ENCODE peak calls at places on chromosome 17, in six cellular contexts. V is AG04450, N is HCT116, U is GM20000, M is activated B cell treated with CpG ODN at 0.5 μM for 24 hours, A is glutamatergic neuron. S is an unnamed sample.

GRCh38 chr17:48128411-48128810 is 20.8 kb downstream of the SNX11 start:
- DNase-seq in V (no peak), N (no peak), U (no peak), M (no peak), A (no peak), S (no peak)

GRCh38 chr17:37792787-37793186 is 47.9 kb upstream of the HNF1B start:
- DNase-seq in V (no peak), N (no peak), U (no peak), M (no peak), A (no peak), S (no peak)

GRCh38 chr17:60598001-60598736 is 1.8 kb upstream of the PPM1D start:
- DNase-seq in V (no peak), N (no peak), U (no peak), M (no peak), A (no peak), S (no peak)

GRCh38 chr17:78679495-78680395 is 102.3 kb downstream of the CYTH1 start:
- DNase-seq in V (no peak), N (no peak), U (no peak), M (no peak), A (no peak), S (no peak)

GRCh38 chr17:68089881-68090280 is 54.3 kb downstream of the KPNA2 start:
- DNase-seq in V (no peak), N (peak), U (no peak), M (no peak), A (no peak), S (no peak)

GRCh38 chr17:2798188-2798587 is 1.9 kb downstream of the RAP1GAP2 start:
- DNase-seq in V (no peak), N (no peak), U (no peak), M (no peak), A (no peak), S (no peak)

GRCh38 chr17:27218719-27219488 is 75.0 kb upstream of the WSB1 start:
- DNase-seq in V (no peak), N (no peak), U (peak), M (no peak), A (no peak), S (no peak)

GRCh38 chr17:57718878-57719277 is 26.2 kb downstream of the CCDC182 start:
- DNase-seq in V (no peak), N (no peak), U (no peak), M (no peak), A (no peak), S (no peak)

GRCh38 chr17:72693147-72693878 is 399.2 kb downstream of the SLC39A11 start:
- DNase-seq in V (no peak), N (no peak), U (no peak), M (no peak), A (no peak), S (no peak)

GRCh38 chr17:60158751-60159478 is 9.1 kb downstream of the CA4 start:
- DNase-seq in V (no peak), N (no peak), U (peak), M (no peak), A (no peak), S (no peak)

GRCh38 chr17:33874617-33875060 is 380.4 kb upstream of the CCL2 start:
- DNase-seq in V (no peak), N (no peak), U (no peak), M (no peak), A (no peak), S (no peak)

GRCh38 chr17:82977586-82977985 is 101.8 kb upstream of the METRNL start:
- DNase-seq in V (no peak), N (no peak), U (peak), M (no peak), A (no peak), S (no peak)

GRCh38 chr17:79837888-79838540 is 1.2 kb downstream of the CBX4 start:
- DNase-seq in V (no peak), N (no peak), U (no peak), M (peak), A (no peak), S (no peak)

GRCh38 chr17:48068491-48068961 is 20.4 kb downstream of the NFE2L1 start:
- DNase-seq in V (no peak), N (no peak), U (no peak), M (no peak), A (peak), S (no peak)

GRCh38 chr17:74268052-74268451 is 6.0 kb upstream of the DNAI2 start:
- DNase-seq in V (no peak), N (no peak), U (no peak), M (no peak), A (no peak), S (no peak)

GRCh38 chr17:49557204-49558024 is 18.3 kb upstream of the NXPH3 start:
- DNase-seq in V (no peak), N (peak), U (peak), M (no peak), A (peak), S (peak)

GRCh38 chr17:9968881-9969280 is 63.8 kb upstream of the RCVRN start:
- DNase-seq in V (no peak), N (no peak), U (no peak), M (no peak), A (no peak), S (no peak)

GRCh38 chr17:58315281-58315711 is 13.3 kb downstream of the TSPOAP1 start:
- DNase-seq in V (no peak), N (no peak), U (no peak), M (no peak), A (peak), S (no peak)

GRCh38 chr17:82976982-82977488 is 102.4 kb upstream of the METRNL start:
- DNase-seq in V (no peak), N (no peak), U (no peak), M (no peak), A (no peak), S (no peak)

GRCh38 chr17:46977348-46977747 is 1.7 kb downstream of the RPRML start:
- DNase-seq in V (no peak), N (no peak), U (no peak), M (no peak), A (peak), S (no peak)

GRCh38 chr17:72349508-72350472 is 229.0 kb downstream of the SOX9 start:
- DNase-seq in V (no peak), N (no peak), U (no peak), M (no peak), A (no peak), S (no peak)

GRCh38 chr17:28549274-28550132 is 2.9 kb downstream of the UNC119 start:
- DNase-seq in V (no peak), N (no peak), U (peak), M (peak), A (no peak), S (peak)

GRCh38 chr17:28920191-28920590 is 17.3 kb upstream of the DHRS13 start:
- DNase-seq in V (no peak), N (no peak), U (no peak), M (no peak), A (no peak), S (no peak)

GRCh38 chr17:37642706-37643105 is 540 bp downstream of the DDX52 start:
- DNase-seq in V (no peak), N (no peak), U (peak), M (no peak), A (no peak), S (no peak)

GRCh38 chr17:83186226-83186625 is 106.8 kb downstream of the METRNL start:
- DNase-seq in V (no peak), N (no peak), U (no peak), M (no peak), A (no peak), S (no peak)

GRCh38 chr17:52383493-52384100 is 225.1 kb upstream of the CA10 start:
- DNase-seq in V (no peak), N (peak), U (peak), M (no peak), A (peak), S (no peak)

GRCh38 chr17:57597531-57598453 is 147.3 kb downstream of the CCDC182 start:
- DNase-seq in V (no peak), N (peak), U (peak), M (no peak), A (peak), S (no peak)

GRCh38 chr17:20302191-20302917 is 165.0 kb downstream of the LGALS9B start:
- DNase-seq in V (no peak), N (no peak), U (no peak), M (no peak), A (no peak), S (no peak)

GRCh38 chr17:79027925-79028491 is 4.0 kb downstream of the C1QTNF1 start:
- DNase-seq in V (no peak), N (no peak), U (no peak), M (peak), A (no peak), S (no peak)

GRCh38 chr17:2238432-2239169 is 65.0 kb downstream of the SMG6 start:
- DNase-seq in V (no peak), N (no peak), U (peak), M (no peak), A (no peak), S (no peak)

GRCh38 chr17:27807567-27808470 is 7.5 kb upstream of the NOS2 start:
- DNase-seq in V (no peak), N (no peak), U (peak), M (peak), A (no peak), S (no peak)

GRCh38 chr17:65388911-65389310 is 172.5 kb downstream of the AXIN2 start:
- DNase-seq in V (no peak), N (no peak), U (no peak), M (no peak), A (no peak), S (no peak)

GRCh38 chr17:39769974-39770587 is 32.3 kb downstream of the GRB7 start:
- DNase-seq in V (peak), N (peak), U (peak), M (no peak), A (no peak), S (no peak)

GRCh38 chr17:19338031-19338990 is 24.2 kb downstream of the B9D1 start:
- DNase-seq in V (no peak), N (no peak), U (peak), M (peak), A (peak), S (no peak)

GRCh38 chr17:48599373-48599772 is 5.4 kb downstream of the HOXB6 start:
- DNase-seq in V (no peak), N (no peak), U (no peak), M (no peak), A (no peak), S (no peak)

GRCh38 chr17:82201498-82201910 is 11.1 kb downstream of the CCDC57 start:
- DNase-seq in V (no peak), N (no peak), U (no peak), M (no peak), A (no peak), S (no peak)

GRCh38 chr17:48546187-48546923 is 1.4 kb upstream of the HOXB2 start:
- DNase-seq in V (no peak), N (no peak), U (no peak), M (no peak), A (no peak), S (no peak)

GRCh38 chr17:32253117-32253611 is 12.5 kb upstream of the RHBDL3 start:
- DNase-seq in V (no peak), N (peak), U (peak), M (peak), A (peak), S (no peak)
- TF ChIP-seq CTCF in V (peak), N (peak), U (peak), M (peak), A (peak), S (peak)

GRCh38 chr17:77507116-77507885 is 366.5 kb downstream of the SEC14L1 start:
- DNase-seq in V (no peak), N (no peak), U (no peak), M (no peak), A (peak), S (no peak)
- TF ChIP-seq CTCF in V (no peak), N (no peak), U (no peak), M (no peak), A (no peak), S (peak)

GRCh38 chr17:63376949-63377348 is 69.2 kb downstream of the CYB561 start:
- DNase-seq in V (no peak), N (no peak), U (no peak), M (no peak), A (no peak), S (no peak)
- TF ChIP-seq CTCF in V (no peak), N (no peak), U (no peak), M (no peak), A (no peak), S (no peak)

GRCh38 chr17:81200695-81201580 is 21.8 kb downstream of the CEP131 start:
- DNase-seq in V (peak), N (peak), U (peak), M (no peak), A (peak), S (no peak)
- TF ChIP-seq CTCF in V (peak), N (peak), U (no peak), M (no peak), A (peak), S (peak)

GRCh38 chr17:45907720-45908395 is 13.5 kb downstream of the MAPT start:
- DNase-seq in V (no peak), N (no peak), U (no peak), M (no peak), A (no peak), S (no peak)

GRCh38 chr17:45908935-45909334 is 14.6 kb downstream of the MAPT start:
- DNase-seq in V (no peak), N (no peak), U (no peak), M (no peak), A (no peak), S (no peak)

GRCh38 chr17:45910667-45911066 is 16.3 kb downstream of the MAPT start:
- DNase-seq in V (no peak), N (no peak), U (no peak), M (no peak), A (no peak), S (no peak)

GRCh38 chr17:45906927-45907622 is 12.7 kb downstream of the MAPT start:
- DNase-seq in V (no peak), N (no peak), U (no peak), M (no peak), A (no peak), S (no peak)

DNA sequence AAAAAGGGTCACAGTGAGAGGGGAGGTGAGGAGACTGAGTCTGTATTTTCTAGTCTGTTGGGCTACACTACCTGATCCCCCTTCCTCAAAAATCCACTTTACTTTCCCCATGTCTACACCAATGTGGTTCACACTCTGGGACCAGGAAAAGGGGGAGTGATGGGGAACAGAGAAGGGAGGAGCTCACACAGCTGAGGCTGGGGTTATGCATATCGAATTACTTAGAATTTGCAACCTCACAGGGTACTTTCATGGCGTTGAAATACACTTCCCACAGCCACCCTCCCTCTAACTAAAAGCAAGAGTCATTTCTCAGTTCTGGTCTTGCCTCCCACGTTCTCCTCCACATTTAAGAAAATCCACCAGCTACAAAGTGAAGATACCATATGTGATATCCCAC is 14.1 kb downstream of the MAPT start:
- DNase-seq in V (no peak), N (no peak), U (no peak), M (no peak), A (no peak), S (no peak)
- TF ChIP-seq CTCF in V (no peak), N (no peak), U (no peak), M (no peak), A (no peak), S (no peak)

GRCh38 chr17:80970762-80971703 is 20.6 kb upstream of the CHMP6 start:
- DNase-seq in V (no peak), N (no peak), U (no peak), M (no peak), A (peak), S (no peak)
- TF ChIP-seq CTCF in V (no peak), N (no peak), U (no peak), M (no peak), A (no peak), S (no peak)

GRCh38 chr17:66713533-66714042 is 121.3 kb upstream of the CACNG5 start:
- DNase-seq in V (no peak), N (no peak), U (peak), M (no peak), A (no peak), S (no peak)
- TF ChIP-seq CTCF in V (no peak), N (no peak), U (no peak), M (no peak), A (no peak), S (no peak)

GRCh38 chr17:43780135-43780534 is at the start of gene CFAP97D1:
- DNase-seq in V (no peak), N (no peak), U (no peak), M (no peak), A (no peak), S (no peak)

GRCh38 chr17:43782903-43783462 is 2.7 kb downstream of the CFAP97D1 start:
- DNase-seq in V (no peak), N (no peak), U (no peak), M (no peak), A (no peak), S (no peak)

GRCh38 chr17:43784068-43784467 is 3.8 kb downstream of the CFAP97D1 start:
- DNase-seq in V (no peak), N (no peak), U (no peak), M (no peak), A (no peak), S (no peak)

GRCh38 chr17:43778337-43779144 is at the start of gene DUSP3:
- DNase-seq in V (peak), N (peak), U (peak), M (peak), A (peak), S (peak)

GRCh38 chr17:43779145-43780125 is 658 bp upstream of the DUSP3 start:
- DNase-seq in V (no peak), N (peak), U (no peak), M (no peak), A (peak), S (no peak)
- TF ChIP-seq CTCF in V (peak), N (no peak), U (no peak), M (no peak), A (peak), S (peak)

GRCh38 chr17:18141210-18141803 is 32.8 kb downstream of the MYO15A start:
- DNase-seq in V (no peak), N (no peak), U (peak), M (no peak), A (no peak), S (no peak)
- TF ChIP-seq CTCF in V (peak), N (peak), U (peak), M (peak), A (peak), S (peak)

S was measured in D721Med.